ENCODE peak calls at places on chromosome 10, in seven cellular contexts. I, O, M, V, C, L and P are unnamed samples.

GRCh38 chr10:17470246-17470645 is 15.9 kb upstream of the ST8SIA6 start:
- DNase-seq in I (no peak), O (no peak), M (no peak), V (no peak), C (no peak), L (no peak), P (no peak)

GRCh38 chr10:31299119-31299518 is 19.9 kb upstream of the ZEB1 start:
- DNase-seq in I (peak; percentile 22), O (peak; percentile 10), M (no peak), V (no peak), C (no peak), L (no peak), P (no peak)

GRCh38 chr10:18404530-18404929 is 246.9 kb downstream of the NSUN6 start:
- DNase-seq in I (no peak), O (no peak), M (no peak), V (no peak), C (no peak), L (no peak), P (no peak)

GRCh38 chr10:131534836-131535235 is 223.3 kb upstream of the TCERG1L start:
- DNase-seq in I (no peak), O (no peak), M (no peak), V (no peak), C (no peak), L (no peak), P (no peak)

GRCh38 chr10:1137499-1138163 is 81.4 kb downstream of the WDR37 start:
- DNase-seq in I (no peak), O (no peak), M (no peak), V (no peak), C (no peak), L (no peak), P (no peak)

GRCh38 chr10:73339436-73339835 is 19.2 kb downstream of the CFAP70 start:
- DNase-seq in I (no peak), O (no peak), M (no peak), V (no peak), C (no peak), L (no peak), P (no peak)

GRCh38 chr10:127926455-127926854 is 19.6 kb downstream of the PTPRE start:
- DNase-seq in I (no peak), O (no peak), M (no peak), V (peak; percentile 14), C (no peak), L (no peak), P (no peak)

GRCh38 chr10:51231754-51232153 is 157.5 kb downstream of the PRKG1 start:
- DNase-seq in I (no peak), O (no peak), M (no peak), V (no peak), C (no peak), L (no peak), P (no peak)

GRCh38 chr10:114245128-114245791 is 6.2 kb downstream of the VWA2 start:
- DNase-seq in I (no peak), O (no peak), M (no peak), V (no peak), C (no peak), L (peak; percentile 89), P (no peak)

GRCh38 chr10:132508497-132509443 is 28.8 kb upstream of the INPP5A start:
- DNase-seq in I (no peak), O (no peak), M (no peak), V (no peak), C (no peak), L (no peak), P (peak; percentile 24)

GRCh38 chr10:103499881-103500280 is 6.4 kb downstream of the NEURL1 start:
- DNase-seq in I (peak; percentile 22), O (peak; percentile 75), M (no peak), V (no peak), C (no peak), L (no peak), P (no peak)

GRCh38 chr10:70233939-70234300 is 691 bp upstream of the PPA1 start:
- DNase-seq in I (no peak), O (no peak), M (no peak), V (no peak), C (no peak), L (no peak), P (no peak)

GRCh38 chr10:70232859-70233108 is 445 bp downstream of the PPA1 start:
- DNase-seq in I (no peak), O (no peak), M (no peak), V (no peak), C (no peak), L (no peak), P (no peak)

GRCh38 chr10:70232155-70232858 is 922 bp downstream of the PPA1 start:
- DNase-seq in I (peak; percentile 60), O (peak; percentile 69), M (peak; percentile 21), V (peak; percentile 84), C (no peak), L (peak; percentile 51), P (no peak)

GRCh38 chr10:70233109-70233938 is at the start of gene PPA1:
- DNase-seq in I (peak; percentile 91), O (peak; percentile 98), M (peak; percentile 96), V (peak; percentile 95), C (peak; percentile 93), L (peak; percentile 99), P (peak; percentile 98)

GRCh38 chr10:70234668-70235447 is 1.6 kb upstream of the PPA1 start:
- DNase-seq in I (peak; percentile 84), O (no peak), M (no peak), V (peak; percentile 69), C (no peak), L (no peak), P (no peak)
- H3K23ac ChIP-seq in I (no peak overlapping the region), O (no peak overlapping the region), M (no peak overlapping the region), V (no peak overlapping the region), C (no peak overlapping the region), L (no peak overlapping the region), P (no peak overlapping the region)

GRCh38 chr10:123584419-123584775 is 81.8 kb upstream of the GPR26 start:
- DNase-seq in I (no peak), O (peak; percentile 40), M (no peak), V (no peak), C (no peak), L (no peak), P (peak; percentile 62)

GRCh38 chr10:123585477-123586445 is 80.4 kb upstream of the GPR26 start:
- DNase-seq in I (no peak), O (no peak), M (no peak), V (no peak), C (no peak), L (no peak), P (peak; percentile 45)

GRCh38 chr10:123583639-123584418 is 82.3 kb upstream of the GPR26 start:
- DNase-seq in I (peak; percentile 21), O (peak; percentile 89), M (peak; percentile 65), V (peak; percentile 24), C (peak; percentile 57), L (peak; percentile 66), P (peak; percentile 88)

GRCh38 chr10:123587110-123587509 is 79.0 kb upstream of the GPR26 start:
- DNase-seq in I (no peak), O (no peak), M (no peak), V (no peak), C (no peak), L (no peak), P (peak; percentile 17)

DNA sequence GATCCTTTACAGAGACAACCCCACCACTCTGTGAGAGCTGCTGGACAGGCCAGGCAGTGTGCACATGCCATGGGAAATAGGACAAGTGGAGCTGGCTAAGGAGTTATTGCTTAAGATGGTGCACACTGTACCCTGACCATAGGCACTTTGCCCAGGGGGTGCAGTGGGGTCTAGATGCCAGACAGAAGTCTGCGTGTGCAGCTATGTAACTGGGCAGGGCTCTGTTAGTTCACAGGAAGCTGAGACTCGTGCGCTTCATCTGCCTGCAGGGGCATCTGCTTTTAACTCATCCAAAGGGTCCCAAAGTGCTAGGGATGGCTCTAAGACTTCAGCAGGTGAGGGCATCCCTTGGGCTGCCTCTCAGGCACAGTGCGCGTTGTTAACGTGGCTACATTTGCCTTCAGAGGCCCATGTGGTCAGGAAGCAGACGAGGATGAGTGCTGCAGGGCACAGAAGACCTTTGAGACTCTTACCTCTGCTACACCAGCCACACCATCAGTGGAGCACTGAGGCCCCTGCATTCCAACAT is 77.7 kb upstream of the GPR26 start:
- DNase-seq in I (no peak), O (no peak), M (no peak), V (no peak), C (no peak), L (no peak), P (peak; percentile 24)
- H3K23ac ChIP-seq in I (no peak overlapping the region), O (no peak overlapping the region), M (no peak overlapping the region), V (no peak overlapping the region), C (no peak overlapping the region), L (no peak overlapping the region), P (no peak overlapping the region)

GRCh38 chr10:85621562-85621961 is 745.0 kb downstream of the GRID1 start:
- DNase-seq in I (no peak), O (no peak), M (no peak), V (no peak), C (no peak), L (peak; percentile 27), P (no peak)

GRCh38 chr10:85624511-85624910 is 742.1 kb downstream of the GRID1 start:
- DNase-seq in I (no peak), O (no peak), M (no peak), V (no peak), C (no peak), L (no peak), P (no peak)

GRCh38 chr10:85623758-85624157 is 742.8 kb downstream of the GRID1 start:
- DNase-seq in I (no peak), O (no peak), M (no peak), V (no peak), C (no peak), L (no peak), P (no peak)

GRCh38 chr10:85622425-85622824 is 744.2 kb downstream of the GRID1 start:
- DNase-seq in I (no peak), O (no peak), M (no peak), V (no peak), C (no peak), L (no peak), P (peak; percentile 1)

GRCh38 chr10:85623342-85623741 is 743.3 kb downstream of the GRID1 start:
- DNase-seq in I (no peak), O (no peak), M (no peak), V (no peak), C (no peak), L (no peak), P (peak; percentile 17)
- H3K23ac ChIP-seq in I (no peak overlapping the region), O (no peak overlapping the region), M (no peak overlapping the region), V (no peak overlapping the region), C (no peak overlapping the region), L (no peak overlapping the region), P (no peak overlapping the region)

GRCh38 chr10:106474891-106475290 is 689.6 kb downstream of the SORCS1 start:
- DNase-seq in I (peak; percentile 26), O (no peak), M (no peak), V (no peak), C (no peak), L (no peak), P (no peak)

GRCh38 chr10:106481598-106481997 is 682.9 kb downstream of the SORCS1 start:
- DNase-seq in I (no peak), O (peak; percentile 44), M (no peak), V (no peak), C (no peak), L (no peak), P (no peak)

GRCh38 chr10:106479619-106480018 is 684.9 kb downstream of the SORCS1 start:
- DNase-seq in I (no peak), O (peak; percentile 83), M (no peak), V (no peak), C (no peak), L (no peak), P (no peak)
- H3K23ac ChIP-seq in I (no peak overlapping the region), O (no peak overlapping the region), M (no peak overlapping the region), V (no peak overlapping the region), C (no peak overlapping the region), L (no peak overlapping the region), P (no peak overlapping the region)

GRCh38 chr10:90866050-90866598 is 5.7 kb upstream of the RPP30 start:
- DNase-seq in I (no peak), O (no peak), M (no peak), V (no peak), C (no peak), L (no peak), P (no peak)
- H3K23ac ChIP-seq in I (no peak overlapping the region), O (no peak overlapping the region), M (no peak overlapping the region), V (no peak overlapping the region), C (no peak overlapping the region), L (no peak overlapping the region), P (no peak overlapping the region)